ENCODE peak calls at places on chromosomes 2 and 18, in six cellular contexts. E is endodermal cell, F is lung, J is IMR-90, U is upper lobe of right lung, X is endothelial cell. S is an unnamed sample.

GRCh38 chr2:135875491-135876065 is 665 bp downstream of the MCM6 start:
- DNase-seq in E (peak; percentile 84), X (peak; percentile 38), U (peak; percentile 82), J (peak; percentile 60), F (peak; percentile 49), S (peak; percentile 55)

GRCh38 chr2:54348672-54349071 is 92.6 kb upstream of the TSPYL6 start:
- DNase-seq in U (no peak), E (no peak), J (peak; percentile 64), X (no peak), F (no peak), S (no peak)

GRCh38 chr2:85396531-85397470 is 13.4 kb downstream of the CAPG start:
- DNase-seq in F (no peak), J (no peak), X (no peak), E (no peak), U (peak; percentile 40), S (no peak)

GRCh38 chr18:22613058-22613690 is 195.5 kb upstream of the CTAGE1 start:
- DNase-seq in F (peak; percentile 88), E (no peak), J (no peak), X (no peak), U (peak; percentile 84), S (no peak)

GRCh38 chr2:230658877-230659652 is 53.6 kb upstream of the CAB39 start:
- DNase-seq in X (no peak), F (no peak), J (no peak), E (no peak), U (no peak), S (no peak)

GRCh38 chr2:98029718-98030222 is 34.0 kb upstream of the TMEM131 start:
- DNase-seq in U (no peak), E (peak; percentile 43), F (no peak), X (no peak), J (peak; percentile 40), S (no peak)

GRCh38 chr2:20438334-20439192 is 8.3 kb upstream of the RHOB start:
- DNase-seq in F (no peak), J (peak; percentile 94), U (no peak), E (no peak), X (no peak), S (peak; percentile 87)

GRCh38 chr2:45968946-45969584 is 317.6 kb downstream of the PRKCE start:
- DNase-seq in E (no peak), X (no peak), U (no peak), J (peak; percentile 45), F (peak; percentile 38), S (peak; percentile 38)

GRCh38 chr2:71830497-71831207 is 317.0 kb downstream of the CYP26B1 start:
- DNase-seq in J (peak; percentile 34), X (no peak), U (no peak), F (no peak), E (peak; percentile 22), S (peak; percentile 18)

GRCh38 chr2:217714268-217714643 is 288.5 kb downstream of the TNS1 start:
- DNase-seq in J (peak; percentile 56), E (peak; percentile 50), X (no peak), U (peak; percentile 69), F (no peak), S (peak; percentile 24)

GRCh38 chr2:170362895-170363582 is 185.1 kb downstream of the MYO3B start:
- DNase-seq in F (no peak), X (no peak), E (no peak), U (no peak), J (no peak), S (peak; percentile 41)
- TF ChIP-seq CTCF in F (no peak), X (no peak), E (no peak), U (no peak), J (no peak), S (no peak)

GRCh38 chr2:150137338-150137737 is 350.1 kb downstream of the RND3 start:
- DNase-seq in F (no peak), X (no peak), U (no peak), J (no peak), E (no peak), S (no peak)

GRCh38 chr2:150135223-150135883 is 352.1 kb downstream of the RND3 start:
- DNase-seq in X (no peak), J (no peak), F (no peak), E (no peak), U (no peak), S (no peak)

GRCh38 chr2:150134223-150134858 is 353.1 kb downstream of the RND3 start:
- DNase-seq in X (no peak), F (no peak), J (peak; percentile 51), U (no peak), E (no peak), S (peak; percentile 77)

GRCh38 chr2:150136901-150137300 is 350.6 kb downstream of the RND3 start:
- DNase-seq in X (no peak), F (no peak), U (no peak), E (no peak), J (no peak), S (no peak)

GRCh38 chr2:150136407-150136806 is 351.1 kb downstream of the RND3 start:
- DNase-seq in F (no peak), J (no peak), E (no peak), U (no peak), X (no peak), S (no peak)
- TF ChIP-seq CTCF in F (no peak), J (no peak), E (peak; percentile 53), U (no peak), X (no peak), S (no peak)

GRCh38 chr2:240413813-240414429 is 21.5 kb upstream of the GPC1 start:
- DNase-seq in E (no peak), U (no peak), J (no peak), F (no peak), X (no peak), S (no peak)

GRCh38 chr2:240410808-240411207 is 24.7 kb upstream of the GPC1 start:
- DNase-seq in J (no peak), U (no peak), E (peak; percentile 16), F (no peak), X (no peak), S (no peak)

GRCh38 chr2:240411261-240412160 is 24.0 kb upstream of the GPC1 start:
- DNase-seq in E (peak; percentile 36), F (no peak), X (no peak), J (no peak), U (peak; percentile 49), S (no peak)

GRCh38 chr2:240412211-240412830 is 23.1 kb upstream of the GPC1 start:
- DNase-seq in U (peak; percentile 56), E (peak; percentile 51), F (no peak), J (no peak), X (no peak), S (no peak)

DNA sequence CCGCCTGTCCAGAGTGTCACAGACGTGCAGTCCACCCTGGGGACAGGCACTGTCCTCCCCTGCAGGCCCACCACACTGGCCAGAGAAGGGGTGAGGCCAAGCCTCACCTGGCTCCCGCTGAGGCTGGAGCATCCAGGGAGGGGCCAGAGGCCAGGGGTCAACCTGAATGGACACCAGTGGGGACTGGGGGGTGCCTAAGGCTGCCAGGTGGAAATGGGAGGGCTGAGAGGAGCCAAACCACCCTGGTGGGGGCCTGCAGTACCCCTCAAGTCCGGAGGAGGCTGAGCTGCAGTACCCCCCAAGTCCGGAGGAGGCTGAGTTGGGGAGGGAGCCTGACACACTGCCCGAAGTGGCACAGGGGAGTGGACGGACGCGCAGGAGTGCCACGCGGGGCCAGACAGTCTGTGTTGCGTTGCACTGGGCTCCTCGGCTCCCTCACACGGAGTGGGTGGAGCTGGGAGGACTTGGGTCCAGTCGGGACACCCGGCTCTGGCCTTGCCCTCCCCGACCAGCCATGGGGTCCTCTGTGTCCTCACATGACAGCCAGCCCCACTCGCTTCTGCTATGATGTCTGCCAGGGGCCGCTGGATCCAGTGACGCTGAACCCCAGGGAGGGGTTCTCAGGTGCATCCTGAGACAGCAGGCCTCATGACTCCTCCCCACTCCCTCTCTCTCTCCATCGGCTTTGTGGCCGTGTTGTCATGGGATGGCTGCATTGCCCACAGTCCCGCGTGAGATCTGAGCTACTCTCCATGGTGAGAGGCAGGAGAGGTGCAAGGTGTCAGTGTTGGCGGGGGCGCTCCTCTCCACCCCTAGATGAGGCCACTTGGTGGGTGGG is 22.3 kb upstream of the GPC1 start:
- DNase-seq in F (no peak), J (no peak), E (peak; percentile 29), X (no peak), U (peak; percentile 59), S (no peak)
- TF ChIP-seq CTCF in F (no peak), J (no peak), E (no peak), X (no peak), U (no peak), S (no peak)

GRCh38 chr18:7980661-7981060 is 413.5 kb downstream of the PTPRM start:
- DNase-seq in E (no peak), J (no peak), U (no peak), F (no peak), X (no peak), S (no peak)

GRCh38 chr18:7979714-7980113 is 412.6 kb downstream of the PTPRM start:
- DNase-seq in X (no peak), F (no peak), E (no peak), U (no peak), J (no peak), S (no peak)

GRCh38 chr18:7982216-7982615 is 415.1 kb downstream of the PTPRM start:
- DNase-seq in E (no peak), U (no peak), X (no peak), J (peak; percentile 40), F (no peak), S (no peak)

GRCh38 chr18:7978834-7979233 is 411.7 kb downstream of the PTPRM start:
- DNase-seq in X (no peak), U (no peak), E (no peak), F (no peak), J (no peak), S (no peak)

DNA sequence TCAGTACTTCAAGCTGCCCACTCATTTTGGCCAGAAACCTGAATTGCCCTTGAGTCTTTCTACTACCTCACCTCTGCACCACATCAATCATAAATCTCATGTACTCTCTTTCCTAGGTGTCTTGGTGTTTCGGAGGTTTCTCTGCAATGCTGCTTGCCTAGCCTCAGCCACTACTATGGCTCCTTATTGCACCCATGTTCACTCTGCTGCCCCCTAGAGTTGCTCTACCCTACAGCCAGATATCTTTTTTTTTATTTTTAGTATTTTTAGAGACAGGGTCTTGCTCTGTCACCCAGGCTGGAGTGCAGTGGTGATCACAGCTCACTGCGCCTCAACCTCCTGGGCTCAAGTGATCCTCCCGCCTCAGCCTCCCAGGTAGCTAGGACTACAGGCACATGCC is 413.0 kb downstream of the PTPRM start:
- DNase-seq in U (no peak), E (peak; percentile 78), J (no peak), X (peak; percentile 21), F (no peak), S (no peak)
- TF ChIP-seq CTCF in U (no peak), E (peak; percentile 77), J (no peak), X (peak; percentile 39), F (no peak), S (peak; percentile 9)